ENCODE peak calls at places on chromosomes 6 and 20, in seven cellular contexts. G, M, A, Y, O, L and T are unnamed samples.

GRCh38 chr6:112014483-112014882 is 39.4 kb upstream of the CCN6 start:
- DNase-seq in O (no peak), L (no peak), G (no peak), A (peak; percentile 79), Y (no peak), M (no peak), T (no peak)

GRCh38 chr6:142683688-142684087 is 261.3 kb downstream of the HIVEP2 start:
- DNase-seq in G (no peak), L (no peak), A (no peak), O (no peak), M (no peak), Y (no peak), T (no peak)

GRCh38 chr6:4662886-4663285 is 113.3 kb upstream of the CDYL start:
- DNase-seq in G (no peak), M (no peak), L (no peak), O (no peak), A (no peak), Y (no peak), T (peak; percentile 14)

GRCh38 chr20:20752712-20753111 is 40.3 kb upstream of the RALGAPA2 start:
- DNase-seq in L (no peak), G (no peak), O (no peak), A (no peak), Y (no peak), M (no peak), T (no peak)

GRCh38 chr6:17418281-17419188 is 25.1 kb downstream of the CAP2 start:
- DNase-seq in G (peak; percentile 77), A (peak; percentile 75), O (peak; percentile 86), L (no peak), M (no peak), Y (no peak), T (no peak)

GRCh38 chr6:15247750-15248450 is 2.0 kb downstream of the JARID2 start:
- DNase-seq in Y (peak; percentile 77), O (no peak), M (peak; percentile 62), G (no peak), A (peak; percentile 73), L (peak; percentile 16), T (peak; percentile 94)

GRCh38 chr20:51385941-51386530 is 156.5 kb downstream of the NFATC2 start:
- DNase-seq in A (peak; percentile 25), O (peak; percentile 80), Y (no peak), M (peak; percentile 0), L (peak; percentile 18), G (no peak), T (peak; percentile 84)

GRCh38 chr6:155882527-155883333 is 427.1 kb upstream of the NOX3 start:
- DNase-seq in G (no peak), O (no peak), A (peak; percentile 41), M (no peak), L (no peak), Y (no peak), T (no peak)

GRCh38 chr20:5973971-5974370 is 23.5 kb downstream of the MCM8 start:
- DNase-seq in G (no peak), A (no peak), Y (no peak), L (no peak), O (no peak), M (no peak), T (no peak)

GRCh38 chr20:33005132-33005566 is 916 bp upstream of the SUN5 start:
- DNase-seq in O (peak; percentile 55), G (no peak), Y (no peak), M (no peak), A (no peak), L (no peak), T (peak; percentile 43)

GRCh38 chr6:6843057-6843627 is 254.6 kb downstream of the LY86 start:
- DNase-seq in M (no peak), L (no peak), O (peak; percentile 63), A (peak; percentile 26), G (no peak), Y (no peak), T (peak; percentile 37)

GRCh38 chr6:51559059-51559458 is 528.4 kb downstream of the PKHD1 start:
- DNase-seq in L (no peak), M (no peak), G (no peak), A (no peak), O (peak; percentile 11), Y (no peak), T (no peak)

GRCh38 chr6:50837589-50838445 is 19.1 kb downstream of the TFAP2B start:
- DNase-seq in A (no peak), G (no peak), M (no peak), O (no peak), Y (no peak), L (no peak), T (no peak)

GRCh38 chr6:88725111-88725711 is 238.2 kb downstream of the RNGTT start:
- DNase-seq in Y (peak; percentile 81), G (no peak), L (no peak), O (peak; percentile 89), A (no peak), M (no peak), T (no peak)

GRCh38 chr20:31687777-31688176 is 34.9 kb downstream of the BCL2L1 start:
- DNase-seq in A (no peak), M (no peak), Y (no peak), O (no peak), L (no peak), G (no peak), T (no peak)

GRCh38 chr6:28587746-28588075 is 62.0 kb downstream of the GPX5 start:
- DNase-seq in M (no peak), L (no peak), A (peak; percentile 29), O (no peak), Y (no peak), G (no peak), T (peak; percentile 61)

GRCh38 chr6:105522626-105523322 is 119.9 kb upstream of the PREP start:
- DNase-seq in L (no peak), Y (no peak), M (no peak), G (no peak), O (no peak), A (peak; percentile 15), T (no peak)